ENCODE peak calls at places on chromosomes 12 and 14, in eight cellular contexts. E is GM23338; I is neural progenitor cell; D is A549; W is lower leg skin; F is endothelial cell; J is CD8-positive, alpha-beta T cell; Q is testis. A is an unnamed sample.

GRCh38 chr14:24439257-24439656 is 3.3 kb downstream of the SDR39U1 start:
- DNase-seq in E (no peak), I (no peak), D (no peak), W (no peak), F (no peak), J (no peak), Q (no peak), A (no peak)

GRCh38 chr14:26217778-26218177 is 380.1 kb downstream of the NOVA1 start:
- DNase-seq in E (no peak), I (no peak), D (no peak), W (no peak), F (no peak), J (no peak), Q (no peak), A (no peak)

GRCh38 chr12:6369916-6370575 is 5.3 kb downstream of the SCNN1A start:
- DNase-seq in E (no peak), I (no peak), D (no peak), W (no peak), F (no peak), J (no peak), Q (no peak), A (no peak)

GRCh38 chr12:43292699-43293098 is 259.3 kb downstream of the ADAMTS20 start:
- DNase-seq in E (no peak), I (no peak), D (no peak), W (no peak), F (no peak), J (no peak), Q (no peak), A (no peak)

GRCh38 chr14:81633496-81633895 is 99.8 kb upstream of the SEL1L start:
- DNase-seq in E (no peak), I (no peak), D (no peak), W (no peak), F (no peak), J (no peak), Q (no peak), A (no peak)

GRCh38 chr12:78120866-78121590 is 290.3 kb downstream of the NAV3 start:
- DNase-seq in E (no peak), I (no peak), D (peak; percentile 3), W (no peak), F (no peak), J (no peak), Q (peak; percentile 46), A (no peak)

GRCh38 chr14:78164226-78164853 is 5.8 kb upstream of the NRXN3 start:
- DNase-seq in E (peak; percentile 90), I (peak; percentile 75), D (peak; percentile 60), W (no peak), F (peak; percentile 75), J (no peak), Q (peak; percentile 65), A (no peak)

GRCh38 chr14:50452979-50453705 is 56.5 kb upstream of the CDKL1 start:
- DNase-seq in E (no peak), I (no peak), D (no peak), W (no peak), F (no peak), J (no peak), Q (no peak), A (no peak)

GRCh38 chr14:73312697-73313096 is 75.4 kb downstream of the PAPLN start:
- DNase-seq in E (no peak), I (no peak), D (no peak), W (no peak), F (no peak), J (no peak), Q (no peak), A (no peak)

GRCh38 chr12:132046561-132046960 is 96.8 kb downstream of the EP400 start:
- DNase-seq in E (no peak), I (no peak), D (no peak), W (no peak), F (no peak), J (no peak), Q (no peak), A (no peak)

GRCh38 chr14:37019488-37019887 is 152.9 kb downstream of the SLC25A21 start:
- DNase-seq in E (no peak), I (no peak), D (no peak), W (no peak), F (no peak), J (no peak), Q (no peak), A (no peak)

GRCh38 chr12:119241049-119241448 is 62.3 kb downstream of the HSPB8 start:
- DNase-seq in E (no peak), I (no peak), D (no peak), W (no peak), F (no peak), J (no peak), Q (no peak), A (no peak)

GRCh38 chr12:106342397-106343212 is 14.9 kb upstream of the POLR3B start:
- DNase-seq in E (no peak), I (no peak), D (peak; percentile 25), W (peak; percentile 95), F (no peak), J (no peak), Q (peak; percentile 91), A (no peak)

GRCh38 chr14:49997991-49998390 is 105.1 kb downstream of the ARF6 start:
- DNase-seq in E (no peak), I (no peak), D (no peak), W (no peak), F (no peak), J (no peak), Q (no peak), A (no peak)

GRCh38 chr14:57987596-57988300 is 121.9 kb upstream of the SLC35F4 start:
- DNase-seq in E (peak; percentile 34), I (no peak), D (no peak), W (no peak), F (no peak), J (no peak), Q (no peak), A (no peak)

GRCh38 chr12:16327963-16328362 is 19.5 kb upstream of the MGST1 start:
- DNase-seq in E (no peak), I (no peak), D (no peak), W (no peak), F (no peak), J (no peak), Q (no peak), A (no peak)

GRCh38 chr14:53516261-53516774 is 363.2 kb upstream of the DDHD1 start:
- DNase-seq in E (no peak), I (no peak), D (no peak), W (no peak), F (no peak), J (no peak), Q (no peak), A (no peak)

GRCh38 chr12:101172316-101172715 is 37.7 kb downstream of the SLC5A8 start:
- DNase-seq in E (peak; percentile 86), I (peak; percentile 71), D (no peak), W (no peak), F (peak; percentile 46), J (no peak), Q (peak; percentile 67), A (no peak)

GRCh38 chr12:49060237-49061156 is at the start of gene KMT2D:
- DNase-seq in E (peak; percentile 98), I (peak; percentile 98), D (peak; percentile 95), W (peak; percentile 97), F (peak; percentile 89), J (peak; percentile 93), Q (peak; percentile 96), A (peak; percentile 94)

GRCh38 chr12:124750787-124751471 is 112.7 kb downstream of the SCARB1 start:
- DNase-seq in E (peak; percentile 87), I (peak; percentile 76), D (no peak), W (no peak), F (peak; percentile 23), J (no peak), Q (no peak), A (no peak)

GRCh38 chr12:63805704-63806672 is 26.3 kb downstream of the RXYLT1 start:
- DNase-seq in E (no peak), I (no peak), D (no peak), W (no peak), F (no peak), J (no peak), Q (no peak), A (no peak)

GRCh38 chr12:89690925-89691324 is 17.7 kb downstream of the ATP2B1 start:
- DNase-seq in E (no peak), I (no peak), D (no peak), W (no peak), F (no peak), J (no peak), Q (no peak), A (no peak)

GRCh38 chr14:22131749-22132476 is 457.1 kb downstream of the DAD1 start:
- DNase-seq in E (peak; percentile 72), I (peak; percentile 24), D (no peak), W (no peak), F (peak; percentile 22), J (peak; percentile 21), Q (peak; percentile 30), A (no peak)
- TF ChIP-seq CTCF in E (peak; percentile 70), I (peak; percentile 67), D (no peak), W (no peak), F (peak; percentile 82), J (peak; percentile 22), Q (peak; percentile 11), A (peak; percentile 74)

DNA sequence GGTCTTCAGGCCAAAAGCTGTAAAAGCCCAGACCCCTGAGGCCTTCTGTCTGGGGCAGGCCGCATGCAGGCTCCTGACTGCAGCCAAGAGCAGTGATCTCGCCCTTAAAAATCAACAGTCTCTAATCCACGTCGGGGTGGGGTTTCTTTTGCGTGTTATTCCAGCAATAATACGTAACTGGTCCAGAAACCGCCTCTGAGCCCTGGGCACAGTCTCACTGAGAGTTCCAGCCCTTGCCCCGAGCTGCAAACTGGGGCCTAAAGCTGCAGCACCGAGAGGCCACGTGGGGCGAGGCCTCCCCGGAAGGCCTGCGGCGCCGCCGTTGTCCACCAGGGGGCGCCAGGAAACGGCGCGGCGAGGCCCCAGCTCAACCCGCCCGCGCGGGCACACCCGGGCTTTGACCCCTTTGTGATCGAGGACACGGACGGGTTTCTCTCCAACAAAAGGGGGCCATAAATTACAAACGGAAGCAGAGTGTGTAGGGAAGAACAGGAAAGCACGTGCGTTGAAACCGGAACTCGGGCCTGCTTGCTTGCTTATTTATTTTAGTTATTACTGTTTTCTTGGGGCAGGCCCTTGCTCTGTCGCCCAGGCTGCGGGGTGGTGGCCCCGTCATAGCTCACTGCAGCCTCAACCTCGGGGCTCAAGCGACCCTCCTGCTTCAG is 87.2 kb downstream of the NINJ2 start:
- DNase-seq in E (peak; percentile 79), I (peak; percentile 83), D (peak; percentile 84), W (peak; percentile 95), F (peak; percentile 86), J (peak; percentile 75), Q (peak; percentile 83), A (peak; percentile 89)
- TF ChIP-seq CTCF in E (peak; percentile 93), I (peak; percentile 97), D (peak; percentile 96), W (peak; percentile 90), F (peak; percentile 100), J (peak; percentile 98), Q (peak; percentile 99), A (peak; percentile 100)

DNA sequence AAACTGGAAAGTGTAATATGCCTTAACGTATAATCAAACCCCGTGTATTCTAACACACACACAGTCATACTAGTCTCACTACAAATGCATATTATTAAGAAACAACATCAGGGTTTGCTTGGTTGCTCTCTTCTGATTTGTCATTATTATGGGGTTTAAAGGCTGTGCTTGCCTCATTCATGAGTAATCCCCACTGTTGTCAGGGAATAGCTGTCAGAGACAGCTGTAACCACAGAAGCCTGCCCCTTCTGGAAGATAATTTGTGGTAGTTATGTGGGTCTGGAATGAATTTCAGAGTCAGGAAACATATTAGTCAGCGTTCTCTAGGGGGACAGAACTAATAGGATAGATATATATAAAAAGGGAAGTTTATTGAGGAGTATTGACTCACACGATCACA is 456.9 kb upstream of the TMEM132C start:
- DNase-seq in E (no peak), I (no peak), D (no peak), W (no peak), F (no peak), J (no peak), Q (no peak), A (no peak)
- TF ChIP-seq CTCF in E (no peak), I (no peak), D (no peak), W (no peak), F (no peak), J (no peak), Q (no peak), A (no peak)

GRCh38 chr14:41280745-41281144 is 325.9 kb upstream of the LRFN5 start:
- DNase-seq in E (peak; percentile 64), I (peak; percentile 42), D (no peak), W (no peak), F (peak; percentile 5), J (no peak), Q (no peak), A (no peak)
- TF ChIP-seq CTCF in E (peak; percentile 62), I (peak; percentile 68), D (no peak), W (no peak), F (peak; percentile 53), J (no peak), Q (no peak), A (peak; percentile 65)